ENCODE peak calls at places on chromosomes 5 and 9, in five cellular contexts. D is GM12892, J is lung, V is tibial nerve, L is ureter. C is an unnamed sample.

GRCh38 chr5:120236360-120236759 is 227.7 kb upstream of the PRR16 start:
- DNase-seq in V (no peak), D (no peak), L (no peak), J (no peak), C (no peak)

GRCh38 chr9:19918630-19919029 is 129.8 kb upstream of the SLC24A2 start:
- DNase-seq in L (no peak), J (no peak), D (no peak), V (no peak), C (no peak)

GRCh38 chr5:17224858-17225436 is 7.5 kb downstream of the BASP1 start:
- DNase-seq in J (no peak), D (no peak), L (no peak), V (no peak), C (no peak)

GRCh38 chr5:140243855-140244254 is 59.0 kb downstream of the PFDN1 start:
- DNase-seq in J (no peak), V (no peak), L (no peak), D (no peak), C (no peak)

GRCh38 chr5:134466241-134467069 is 54.8 kb upstream of the CDKN2AIPNL start:
- DNase-seq in V (peak; percentile 99), L (peak; percentile 97), J (peak; percentile 97), D (peak; percentile 46), C (peak; percentile 51)

GRCh38 chr5:37722236-37723146 is 117.3 kb downstream of the GDNF start:
- DNase-seq in L (no peak), J (no peak), D (no peak), V (no peak), C (no peak)

GRCh38 chr5:21263361-21263760 is 1275.4 kb upstream of the CDH18 start:
- DNase-seq in D (no peak), L (no peak), J (no peak), V (no peak), C (no peak)

GRCh38 chr5:133321833-133322420 is 270.1 kb downstream of the HSPA4 start:
- DNase-seq in V (no peak), L (no peak), J (no peak), D (peak; percentile 32), C (no peak)

GRCh38 chr5:115360036-115360685 is 63.7 kb upstream of the CCDC112 start:
- DNase-seq in D (no peak), L (no peak), J (no peak), V (no peak), C (no peak)

GRCh38 chr5:67315082-67315801 is 118.6 kb upstream of the CD180 start:
- DNase-seq in J (no peak), V (no peak), D (no peak), L (no peak), C (no peak)

GRCh38 chr5:129724647-129725046 is 23.2 kb upstream of the MINAR2 start:
- DNase-seq in J (no peak), V (no peak), D (no peak), L (no peak), C (no peak)

GRCh38 chr5:135439426-135440205 is 7.5 kb downstream of the DCANP1 start:
- DNase-seq in D (no peak), L (no peak), J (peak; percentile 19), V (no peak), C (no peak)

GRCh38 chr5:113770648-113771047 is 257.2 kb downstream of the YTHDC2 start:
- DNase-seq in D (no peak), V (no peak), J (no peak), L (no peak), C (no peak)

GRCh38 chr9:35618854-35619799 is 914 bp upstream of the CD72 start:
- DNase-seq in L (no peak), V (no peak), J (no peak), D (no peak), C (no peak)

GRCh38 chr5:146426853-146427618 is 20.1 kb upstream of the TCERG1 start:
- DNase-seq in L (no peak), V (no peak), D (no peak), J (no peak), C (no peak)

GRCh38 chr5:177403826-177404640 is 3.6 kb upstream of the PFN3 start:
- DNase-seq in L (peak; percentile 90), V (peak; percentile 61), J (peak; percentile 86), D (peak; percentile 98), C (peak; percentile 96)

GRCh38 chr9:20290287-20290686 is 332.0 kb downstream of the MLLT3 start:
- DNase-seq in L (no peak), J (no peak), V (no peak), D (no peak), C (no peak)

GRCh38 chr5:113446358-113446927 is 11.7 kb upstream of the TSSK1B start:
- DNase-seq in D (no peak), V (no peak), J (no peak), L (no peak), C (no peak)

GRCh38 chr5:36444582-36444999 is 142.9 kb upstream of the RANBP3L start:
- DNase-seq in J (peak; percentile 52), L (no peak), V (peak; percentile 41), D (no peak), C (no peak)

GRCh38 chr9:104177003-104177611 is 83.0 kb downstream of the SMC2 start:
- DNase-seq in D (no peak), V (no peak), J (no peak), L (no peak), C (no peak)

GRCh38 chr9:35651964-35652828 is 1.5 kb upstream of the SIT1 start:
- DNase-seq in D (no peak), L (no peak), J (no peak), V (no peak), C (no peak)

GRCh38 chr9:115164511-115164974 is 46.6 kb upstream of the TNC start:
- DNase-seq in J (no peak), V (no peak), D (no peak), L (no peak), C (no peak)

GRCh38 chr9:136840877-136841645 is 1.2 kb upstream of the AJM1 start:
- DNase-seq in V (no peak), J (no peak), L (no peak), D (no peak), C (no peak)

GRCh38 chr9:2116073-2116472 is 100.9 kb downstream of the SMARCA2 start:
- DNase-seq in L (no peak), J (no peak), D (no peak), V (no peak), C (peak; percentile 6)

GRCh38 chr5:143629871-143630658 is 181.9 kb upstream of the HMHB1 start:
- DNase-seq in V (no peak), J (no peak), D (no peak), L (no peak), C (no peak)

GRCh38 chr5:3535414-3536211 is 60.0 kb upstream of the IRX1 start:
- DNase-seq in V (no peak), J (no peak), D (no peak), L (no peak), C (no peak)

GRCh38 chr9:20640331-20641187 is 18.3 kb upstream of the MLLT3 start:
- DNase-seq in L (peak; percentile 66), V (peak; percentile 24), D (no peak), J (no peak), C (no peak)

GRCh38 chr5:166341708-166342329 is 1949.6 kb upstream of the WWC1 start:
- DNase-seq in J (no peak), V (no peak), L (no peak), D (no peak), C (no peak)

GRCh38 chr5:16736158-16736994 is 119.6 kb upstream of the RETREG1 start:
- DNase-seq in V (peak; percentile 17), D (no peak), J (peak; percentile 76), L (peak; percentile 74), C (no peak)

GRCh38 chr9:99296375-99296951 is 74.4 kb downstream of the SEC61B start:
- DNase-seq in V (no peak), J (no peak), L (no peak), D (no peak), C (peak; percentile 32)

GRCh38 chr5:55308254-55308836 is 556 bp downstream of the MTREX start:
- DNase-seq in J (no peak), L (no peak), D (no peak), V (no peak), C (no peak)

GRCh38 chr9:114504341-114505186 is 709 bp downstream of the WHRN start:
- DNase-seq in D (no peak), L (no peak), J (peak; percentile 36), V (peak; percentile 5), C (peak; percentile 35)

GRCh38 chr5:135486679-135487395 is 34.7 kb upstream of the TIFAB start:
- DNase-seq in J (no peak), D (no peak), L (no peak), V (no peak), C (no peak)